ENCODE peak calls at places on chromosome 15, in ten cellular contexts. L, W, O, H, U, T, I, D, Z and E are unnamed samples.

GRCh38 chr15:99306694-99307338 is 55.5 kb downstream of the LRRC28 start:
- DNase-seq in L (no peak), W (no peak), O (no peak), H (peak; percentile 41), U (no peak), T (peak; percentile 24), I (no peak), D (no peak), Z (no peak), E (peak; percentile 44)

GRCh38 chr15:53836618-53837017 is 77.2 kb upstream of the WDR72 start:
- DNase-seq in L (no peak), W (no peak), O (no peak), H (no peak), U (no peak), T (no peak), I (no peak), D (no peak), Z (no peak), E (no peak)

GRCh38 chr15:59174846-59175831 is 31.5 kb upstream of the LDHAL6B start:
- DNase-seq in L (peak; percentile 34), W (peak; percentile 87), O (peak; percentile 33), H (peak; percentile 88), U (no peak), T (peak; percentile 13), I (peak; percentile 68), D (peak; percentile 68), Z (peak; percentile 26), E (peak; percentile 62)

GRCh38 chr15:88974392-88974791 is 61.2 kb upstream of the MFGE8 start:
- DNase-seq in L (no peak), W (peak; percentile 67), O (no peak), H (no peak), U (no peak), T (no peak), I (peak; percentile 29), D (peak; percentile 52), Z (no peak), E (no peak)

GRCh38 chr15:54707805-54708752 is 488.7 kb downstream of the RSL24D1 start:
- DNase-seq in L (no peak), W (no peak), O (no peak), H (no peak), U (no peak), T (no peak), I (no peak), D (no peak), Z (no peak), E (no peak)

GRCh38 chr15:55897560-55898336 is 95.7 kb downstream of the NEDD4 start:
- DNase-seq in L (peak; percentile 39), W (peak; percentile 73), O (peak; percentile 55), H (peak; percentile 55), U (no peak), T (peak; percentile 52), I (peak; percentile 60), D (peak; percentile 68), Z (no peak), E (peak; percentile 59)

GRCh38 chr15:57237282-57237642 is 139.0 kb upstream of the CGNL1 start:
- DNase-seq in L (no peak), W (no peak), O (no peak), H (peak; percentile 84), U (no peak), T (no peak), I (no peak), D (no peak), Z (no peak), E (no peak)

GRCh38 chr15:39140060-39140604 is 440.7 kb upstream of the THBS1 start:
- DNase-seq in L (no peak), W (peak; percentile 96), O (no peak), H (no peak), U (no peak), T (no peak), I (peak; percentile 95), D (peak; percentile 99), Z (no peak), E (no peak)

GRCh38 chr15:95826831-95827230 is 503.7 kb upstream of the NR2F2 start:
- DNase-seq in L (no peak), W (no peak), O (no peak), H (no peak), U (no peak), T (peak; percentile 32), I (no peak), D (no peak), Z (no peak), E (no peak)

GRCh38 chr15:66654718-66655375 is 47.2 kb upstream of the SMAD6 start:
- DNase-seq in L (no peak), W (no peak), O (no peak), H (no peak), U (no peak), T (no peak), I (no peak), D (no peak), Z (no peak), E (no peak)

GRCh38 chr15:89459271-89460038 is 36.9 kb downstream of the RHCG start:
- DNase-seq in L (no peak), W (no peak), O (no peak), H (no peak), U (no peak), T (no peak), I (no peak), D (no peak), Z (no peak), E (no peak)

GRCh38 chr15:31352911-31353811 is 26.5 kb downstream of the KLF13 start:
- DNase-seq in L (no peak), W (peak; percentile 90), O (no peak), H (peak; percentile 96), U (peak; percentile 71), T (peak; percentile 90), I (peak; percentile 92), D (peak; percentile 96), Z (no peak), E (peak; percentile 92)

GRCh38 chr15:82799183-82799841 is 6.6 kb downstream of the FSD2 start:
- DNase-seq in L (no peak), W (no peak), O (no peak), H (no peak), U (no peak), T (no peak), I (no peak), D (no peak), Z (no peak), E (no peak)

GRCh38 chr15:78992416-78993256 is 47.8 kb upstream of the CTSH start:
- DNase-seq in L (no peak), W (peak; percentile 45), O (no peak), H (peak; percentile 67), U (no peak), T (no peak), I (peak; percentile 23), D (no peak), Z (no peak), E (peak; percentile 45)